ENCODE peak calls at places on chromosomes 12 and 14, in ten cellular contexts. H is A549, Y is GM23338, S is IMR-90, K is coronary artery, J is upper lobe of left lung, R is transverse colon, T is H1, L is heart left ventricle, P is cardiac muscle cell. W is an unnamed sample.

GRCh38 chr14:39469094-39469710 is 37.0 kb upstream of the FBXO33 start:
- DNase-seq in Y (peak), S (no peak), P (peak), L (no peak), H (no peak), R (peak), J (peak), T (peak), K (no peak), W (peak)

GRCh38 chr12:54364413-54364812 is at the start of gene GPR84:
- DNase-seq in K (no peak), R (no peak), T (no peak), J (no peak), S (no peak), L (no peak), H (no peak), Y (no peak), P (no peak), W (no peak)

GRCh38 chr12:119158004-119158776 is 20.5 kb upstream of the HSPB8 start:
- DNase-seq in S (no peak), K (peak), P (no peak), R (no peak), H (no peak), Y (no peak), J (no peak), T (no peak), L (no peak), W (no peak)

GRCh38 chr14:36052681-36053080 is 123.8 kb downstream of the PTCSC3 start:
- DNase-seq in H (no peak), R (no peak), P (no peak), L (no peak), S (no peak), J (no peak), T (no peak), K (no peak), Y (no peak), W (no peak)

GRCh38 chr14:52977798-52978197 is 26.9 kb upstream of the FERMT2 start:
- DNase-seq in R (no peak), L (no peak), K (no peak), J (no peak), S (no peak), T (no peak), P (no peak), H (no peak), Y (no peak), W (no peak)

GRCh38 chr12:96014932-96015599 is 18.9 kb upstream of the HAL start:
- DNase-seq in H (no peak), K (no peak), T (no peak), J (no peak), R (no peak), Y (no peak), L (no peak), S (peak), P (no peak), W (no peak)

GRCh38 chr12:113145720-113146551 is 3.6 kb upstream of the CFAP73 start:
- DNase-seq in S (no peak), Y (no peak), H (no peak), J (no peak), T (no peak), L (peak), K (no peak), P (no peak), R (no peak), W (no peak)

GRCh38 chr12:94193623-94194022 is 45.2 kb downstream of the PLXNC1 start:
- DNase-seq in S (no peak), L (no peak), H (no peak), T (no peak), R (no peak), Y (no peak), K (no peak), P (no peak), J (no peak), W (no peak)

GRCh38 chr14:35849122-35849521 is 23.0 kb downstream of the BRMS1L start:
- DNase-seq in S (no peak), Y (no peak), K (no peak), R (no peak), H (no peak), J (no peak), T (no peak), L (no peak), P (no peak), W (no peak)

GRCh38 chr14:92622311-92622710 is 108.7 kb downstream of the RIN3 start:
- DNase-seq in H (no peak), P (no peak), J (no peak), T (no peak), R (no peak), L (no peak), S (no peak), Y (no peak), K (no peak), W (no peak)

GRCh38 chr14:92626041-92626440 is 112.5 kb downstream of the RIN3 start:
- DNase-seq in S (no peak), H (no peak), P (no peak), K (no peak), L (no peak), J (no peak), Y (no peak), T (no peak), R (no peak), W (no peak)

GRCh38 chr14:92627707-92628215 is 114.2 kb downstream of the RIN3 start:
- DNase-seq in Y (no peak), S (no peak), T (no peak), J (no peak), R (no peak), P (no peak), H (no peak), K (no peak), L (no peak), W (no peak)

GRCh38 chr14:92625213-92625612 is 111.6 kb downstream of the RIN3 start:
- DNase-seq in H (peak), S (peak), L (no peak), K (no peak), T (no peak), P (no peak), Y (no peak), J (no peak), R (no peak), W (no peak)

DNA sequence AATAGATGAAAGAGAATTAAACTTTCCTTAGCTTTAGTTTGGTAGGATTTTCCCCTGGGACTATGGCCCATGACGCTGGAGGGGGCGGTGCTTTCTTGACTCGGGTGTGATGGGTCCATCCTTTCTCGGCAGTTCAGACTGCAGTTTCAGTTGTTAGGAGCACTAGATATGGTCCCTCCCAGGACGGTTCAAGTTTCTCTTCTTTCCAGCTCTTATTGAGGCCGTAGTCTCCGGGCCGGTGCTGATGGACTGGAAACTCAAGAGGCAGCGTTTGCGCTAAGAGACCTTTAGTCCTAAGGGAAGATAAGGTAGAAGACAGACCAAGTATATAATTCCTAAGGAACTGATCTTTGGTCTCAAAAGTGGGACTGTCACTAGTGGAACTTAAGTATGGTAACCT is 111.2 kb downstream of the RIN3 start:
- DNase-seq in K (no peak), H (no peak), Y (no peak), J (no peak), L (no peak), P (no peak), R (no peak), T (no peak), S (no peak), W (no peak)
- H3K27ac ChIP-seq in K (no peak), H (peak), Y (no peak), J (no peak), L (no peak), P (no peak), R (no peak), T (no peak), S (peak), W (no peak)

GRCh38 chr14:96564389-96564788 is 62.2 kb downstream of the PAPOLA start:
- DNase-seq in K (no peak), P (no peak), J (no peak), S (no peak), R (no peak), T (no peak), L (no peak), H (no peak), Y (no peak), W (no peak)
- TF ChIP-seq CTCF in K (no peak), P (peak), J (no peak), S (peak), R (no peak), T (no peak), L (no peak), H (peak), Y (no peak), W (no peak)

GRCh38 chr14:70664698-70665447 is 23.2 kb downstream of the TTC9 start:
- DNase-seq in T (no peak), H (no peak), L (no peak), Y (no peak), K (no peak), S (no peak), R (no peak), J (no peak), P (no peak), W (no peak)

GRCh38 chr14:70662816-70663215 is 21.1 kb downstream of the TTC9 start:
- DNase-seq in J (no peak), P (no peak), K (no peak), R (no peak), L (no peak), S (no peak), Y (no peak), T (no peak), H (no peak), W (no peak)

GRCh38 chr14:70663707-70664179 is 22.0 kb downstream of the TTC9 start:
- DNase-seq in T (no peak), L (no peak), Y (no peak), R (peak), H (no peak), J (no peak), K (no peak), P (no peak), S (peak), W (no peak)

GRCh38 chr14:70665448-70666363 is 24.0 kb downstream of the TTC9 start:
- DNase-seq in S (no peak), L (no peak), T (no peak), P (no peak), H (peak), R (peak), Y (no peak), J (peak), K (no peak), W (no peak)

GRCh38 chr14:70666364-70666691 is 24.6 kb downstream of the TTC9 start:
- DNase-seq in S (no peak), J (no peak), H (no peak), P (no peak), T (no peak), R (no peak), Y (no peak), L (no peak), K (no peak), W (no peak)
- H3K27ac ChIP-seq in S (no peak), J (no peak), H (peak), P (no peak), T (no peak), R (no peak), Y (peak), L (no peak), K (no peak), W (peak)

DNA sequence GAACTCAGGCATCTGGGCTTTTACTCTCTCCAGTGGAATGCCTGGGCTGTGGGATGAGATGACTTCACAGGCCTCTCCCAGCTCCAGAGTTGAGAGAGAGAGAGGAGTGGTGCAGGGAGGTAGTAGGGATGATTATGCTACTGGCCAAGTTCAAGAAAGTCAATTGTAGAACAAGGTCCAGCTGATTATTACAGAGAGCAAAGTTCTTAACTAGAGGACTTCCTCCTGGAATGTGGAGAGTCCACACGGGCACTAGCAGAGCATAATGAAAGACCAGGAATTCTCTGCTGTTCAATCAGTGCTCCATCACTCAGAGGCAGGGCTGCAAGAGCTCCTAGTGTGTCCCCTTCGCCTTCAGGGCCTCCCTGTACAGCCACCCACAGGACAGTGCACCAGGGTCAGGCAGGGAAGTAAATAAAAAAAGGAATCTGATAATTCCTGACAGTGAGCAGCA is 651 bp upstream of the EMP1 start:
- DNase-seq in Y (no peak), K (no peak), T (no peak), R (peak), L (no peak), S (peak), H (no peak), J (no peak), P (no peak), W (no peak)
- TF ChIP-seq CTCF in Y (no peak), K (no peak), T (no peak), R (no peak), L (no peak), S (no peak), H (no peak), J (no peak), P (no peak), W (no peak)

GRCh38 chr14:87705439-87705896 is 287.5 kb downstream of the GALC start:
- DNase-seq in T (no peak), P (no peak), Y (no peak), H (no peak), S (no peak), R (no peak), K (no peak), L (no peak), J (no peak), W (no peak)
- H3K27ac ChIP-seq in T (no peak), P (no peak), Y (no peak), H (no peak), S (no peak), R (no peak), K (no peak), L (no peak), J (no peak), W (no peak)

W was measured in CD4-positive, alpha-beta T cell.